ENCODE peak calls at places on chromosome 20, in eight cellular contexts. One of them, this sample, is unnamed.

GRCh38 chr20:40743172-40743775 is 54.2 kb upstream of the MAFB start:
- DNase-seq in cardiac muscle cell: no peak
- DNase-seq in foreskin fibroblast: no peak
- DNase-seq in cardiac fibroblast: no peak
- DNase-seq in SK-N-MC: no peak
- DNase-seq in GM23248: no peak
- DNase-seq in fibroblast of lung: no peak
- DNase-seq in bronchial epithelial cell: no peak
- DNase-seq in this sample: no peak

GRCh38 chr20:4550740-4551139 is 171.0 kb upstream of the PRND start:
- DNase-seq in foreskin fibroblast: peak
- DNase-seq in SK-N-MC: no peak
- DNase-seq in cardiac fibroblast: peak
- DNase-seq in GM23248: peak
- DNase-seq in cardiac muscle cell: no peak
- DNase-seq in bronchial epithelial cell: peak
- DNase-seq in fibroblast of lung: peak
- DNase-seq in this sample: no peak

GRCh38 chr20:60255426-60255825 is 297.2 kb downstream of the CDH26 start:
- DNase-seq in foreskin fibroblast: no peak
- DNase-seq in SK-N-MC: no peak
- DNase-seq in GM23248: no peak
- DNase-seq in fibroblast of lung: no peak
- DNase-seq in cardiac fibroblast: no peak
- DNase-seq in bronchial epithelial cell: no peak
- DNase-seq in cardiac muscle cell: no peak
- DNase-seq in this sample: no peak

GRCh38 chr20:52242237-52243230 is 51.0 kb upstream of the ZFP64 start:
- DNase-seq in fibroblast of lung: peak
- DNase-seq in foreskin fibroblast: no peak
- DNase-seq in cardiac muscle cell: peak
- DNase-seq in cardiac fibroblast: peak
- DNase-seq in bronchial epithelial cell: peak
- DNase-seq in GM23248: peak
- DNase-seq in SK-N-MC: peak
- DNase-seq in this sample: no peak

GRCh38 chr20:50251992-50252491 is 61.4 kb downstream of the CEBPB start:
- DNase-seq in fibroblast of lung: peak
- DNase-seq in SK-N-MC: no peak
- DNase-seq in cardiac muscle cell: no peak
- DNase-seq in GM23248: peak
- DNase-seq in bronchial epithelial cell: peak
- DNase-seq in foreskin fibroblast: peak
- DNase-seq in cardiac fibroblast: peak
- DNase-seq in this sample: no peak

GRCh38 chr20:33460711-33461110 is 17.1 kb upstream of the SNTA1 start:
- DNase-seq in cardiac muscle cell: no peak
- DNase-seq in SK-N-MC: no peak
- DNase-seq in fibroblast of lung: no peak
- DNase-seq in foreskin fibroblast: no peak
- DNase-seq in cardiac fibroblast: no peak
- DNase-seq in bronchial epithelial cell: peak
- DNase-seq in GM23248: no peak
- DNase-seq in this sample: no peak

GRCh38 chr20:32960222-32960518 is 44.1 kb downstream of the SUN5 start:
- DNase-seq in foreskin fibroblast: no peak
- DNase-seq in fibroblast of lung: no peak
- DNase-seq in bronchial epithelial cell: no peak
- DNase-seq in cardiac muscle cell: no peak
- DNase-seq in cardiac fibroblast: no peak
- DNase-seq in GM23248: no peak
- DNase-seq in SK-N-MC: no peak
- DNase-seq in this sample: no peak

GRCh38 chr20:22773326-22773725 is 189.0 kb upstream of the FOXA2 start:
- DNase-seq in cardiac muscle cell: peak
- DNase-seq in cardiac fibroblast: no peak
- DNase-seq in fibroblast of lung: no peak
- DNase-seq in bronchial epithelial cell: no peak
- DNase-seq in SK-N-MC: no peak
- DNase-seq in GM23248: no peak
- DNase-seq in foreskin fibroblast: no peak
- DNase-seq in this sample: no peak

GRCh38 chr20:13220857-13221297 is at the start of gene ISM1:
- DNase-seq in cardiac muscle cell: peak
- DNase-seq in cardiac fibroblast: peak
- DNase-seq in bronchial epithelial cell: no peak
- DNase-seq in foreskin fibroblast: no peak
- DNase-seq in fibroblast of lung: peak
- DNase-seq in GM23248: peak
- DNase-seq in SK-N-MC: no peak
- DNase-seq in this sample: no peak

GRCh38 chr20:51884561-51884960 is 82.2 kb upstream of the SALL4 start:
- DNase-seq in bronchial epithelial cell: no peak
- DNase-seq in cardiac muscle cell: peak
- DNase-seq in SK-N-MC: no peak
- DNase-seq in foreskin fibroblast: no peak
- DNase-seq in fibroblast of lung: peak
- DNase-seq in cardiac fibroblast: no peak
- DNase-seq in GM23248: peak
- DNase-seq in this sample: no peak

GRCh38 chr20:34179636-34180360 is 61.4 kb upstream of the ASIP start:
- DNase-seq in cardiac fibroblast: no peak
- DNase-seq in foreskin fibroblast: no peak
- DNase-seq in bronchial epithelial cell: no peak
- DNase-seq in fibroblast of lung: peak
- DNase-seq in GM23248: peak
- DNase-seq in cardiac muscle cell: no peak
- DNase-seq in SK-N-MC: no peak
- DNase-seq in this sample: no peak

GRCh38 chr20:32965581-32966373 is 38.5 kb downstream of the SUN5 start:
- DNase-seq in cardiac fibroblast: no peak
- DNase-seq in bronchial epithelial cell: no peak
- DNase-seq in GM23248: no peak
- DNase-seq in cardiac muscle cell: no peak
- DNase-seq in SK-N-MC: no peak
- DNase-seq in foreskin fibroblast: no peak
- DNase-seq in fibroblast of lung: no peak
- DNase-seq in this sample: no peak

DNA sequence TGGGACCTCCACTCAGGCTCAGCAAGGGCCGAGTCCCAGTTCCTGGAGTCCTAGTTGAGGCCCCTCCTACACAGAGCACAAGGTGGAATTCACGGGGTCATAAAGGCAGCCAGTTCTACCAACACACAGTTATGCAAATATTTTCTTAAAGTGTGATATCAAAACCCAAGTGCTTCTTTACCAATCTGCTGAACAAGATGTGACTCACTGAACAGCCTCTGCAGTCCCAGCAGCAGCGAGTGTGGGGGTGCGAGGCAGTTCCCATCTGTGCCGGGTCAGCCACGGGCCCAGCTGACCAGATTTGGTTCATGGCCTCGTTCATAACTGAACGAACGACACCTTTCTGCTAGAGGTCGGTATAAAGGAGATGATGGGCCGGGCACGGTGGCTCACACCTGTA is 4.5 kb upstream of the TCEA2 start:
- DNase-seq in cardiac fibroblast: peak
- DNase-seq in foreskin fibroblast: no peak
- DNase-seq in bronchial epithelial cell: peak
- DNase-seq in SK-N-MC: no peak
- DNase-seq in fibroblast of lung: peak
- DNase-seq in GM23248: no peak
- DNase-seq in cardiac muscle cell: no peak
- DNase-seq in this sample: no peak
- H3K4me3 ChIP-seq in cardiac fibroblast: no peak
- H3K4me3 ChIP-seq in foreskin fibroblast: no peak
- H3K4me3 ChIP-seq in bronchial epithelial cell: no peak
- H3K4me3 ChIP-seq in SK-N-MC: no peak
- H3K4me3 ChIP-seq in fibroblast of lung: no peak
- H3K4me3 ChIP-seq in GM23248: no peak
- H3K4me3 ChIP-seq in cardiac muscle cell: no peak
- H3K4me3 ChIP-seq in this sample: no peak

DNA sequence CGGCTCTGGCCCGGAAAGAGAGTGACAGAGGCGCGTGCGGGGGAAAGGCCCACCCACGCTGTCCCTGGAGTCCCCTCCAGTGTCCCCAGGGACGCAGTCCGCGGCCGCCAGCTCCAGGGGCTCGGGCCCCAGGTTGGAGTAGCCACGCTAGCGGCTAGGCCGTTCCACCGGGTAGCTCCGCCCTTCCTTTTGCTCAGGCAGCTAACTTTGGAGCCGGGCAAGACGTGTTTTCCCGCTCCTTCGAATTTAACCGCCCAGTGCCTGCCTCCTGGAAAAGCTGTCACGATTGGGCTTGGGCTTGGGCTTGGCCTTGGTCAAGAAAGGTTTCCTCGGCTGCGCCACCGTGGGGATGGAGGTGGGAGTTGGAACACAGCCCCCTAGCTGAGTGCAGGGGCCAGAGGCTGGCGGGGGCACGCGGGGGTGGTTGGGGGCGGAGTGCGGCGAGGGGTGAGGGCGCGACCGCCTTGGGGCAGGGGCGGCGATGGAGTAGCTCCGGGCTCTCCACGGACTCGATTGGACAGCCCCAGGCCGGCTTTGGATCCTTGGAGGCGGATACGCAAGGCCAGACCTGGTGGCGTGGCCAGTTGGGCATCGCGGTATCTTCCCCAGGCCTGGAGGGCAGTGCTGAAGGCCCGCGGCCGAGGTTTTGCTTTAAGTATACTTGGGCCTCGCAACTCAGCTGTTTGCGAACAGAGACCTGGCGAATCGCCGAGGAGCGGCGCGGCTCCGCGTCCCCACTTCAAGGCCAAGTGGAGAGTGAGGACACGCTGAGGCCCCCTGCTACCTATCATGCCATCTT is 4.5 kb downstream of the LINC00237 start:
- DNase-seq in SK-N-MC: no peak
- DNase-seq in cardiac muscle cell: peak
- DNase-seq in cardiac fibroblast: no peak
- DNase-seq in fibroblast of lung: no peak
- DNase-seq in foreskin fibroblast: no peak
- DNase-seq in GM23248: peak
- DNase-seq in bronchial epithelial cell: no peak
- DNase-seq in this sample: no peak
- H3K4me3 ChIP-seq in SK-N-MC: no peak
- H3K4me3 ChIP-seq in cardiac muscle cell: peak
- H3K4me3 ChIP-seq in cardiac fibroblast: no peak
- H3K4me3 ChIP-seq in fibroblast of lung: no peak
- H3K4me3 ChIP-seq in foreskin fibroblast: no peak
- H3K4me3 ChIP-seq in GM23248: no peak
- H3K4me3 ChIP-seq in bronchial epithelial cell: peak
- H3K4me3 ChIP-seq in this sample: peak

GRCh38 chr20:43947316-43947710 is 32.7 kb downstream of the TOX2 start:
- DNase-seq in bronchial epithelial cell: no peak
- DNase-seq in fibroblast of lung: no peak
- DNase-seq in cardiac fibroblast: no peak
- DNase-seq in foreskin fibroblast: peak
- DNase-seq in SK-N-MC: no peak
- DNase-seq in GM23248: peak
- DNase-seq in cardiac muscle cell: no peak
- DNase-seq in this sample: no peak

GRCh38 chr20:43949741-43950618 is 35.3 kb downstream of the TOX2 start:
- DNase-seq in GM23248: no peak
- DNase-seq in cardiac fibroblast: no peak
- DNase-seq in SK-N-MC: no peak
- DNase-seq in fibroblast of lung: peak
- DNase-seq in foreskin fibroblast: no peak
- DNase-seq in bronchial epithelial cell: no peak
- DNase-seq in cardiac muscle cell: peak
- DNase-seq in this sample: no peak

GRCh38 chr20:43948455-43948854 is 33.8 kb downstream of the TOX2 start:
- DNase-seq in fibroblast of lung: no peak
- DNase-seq in cardiac fibroblast: no peak
- DNase-seq in foreskin fibroblast: no peak
- DNase-seq in cardiac muscle cell: no peak
- DNase-seq in GM23248: no peak
- DNase-seq in SK-N-MC: no peak
- DNase-seq in bronchial epithelial cell: no peak
- DNase-seq in this sample: no peak

GRCh38 chr20:43946659-43947315 is 32.1 kb downstream of the TOX2 start:
- DNase-seq in foreskin fibroblast: no peak
- DNase-seq in GM23248: no peak
- DNase-seq in bronchial epithelial cell: no peak
- DNase-seq in cardiac fibroblast: no peak
- DNase-seq in SK-N-MC: no peak
- DNase-seq in fibroblast of lung: no peak
- DNase-seq in cardiac muscle cell: no peak
- DNase-seq in this sample: no peak

GRCh38 chr20:43949248-43949647 is 34.6 kb downstream of the TOX2 start:
- DNase-seq in GM23248: no peak
- DNase-seq in cardiac fibroblast: no peak
- DNase-seq in bronchial epithelial cell: no peak
- DNase-seq in foreskin fibroblast: no peak
- DNase-seq in fibroblast of lung: no peak
- DNase-seq in cardiac muscle cell: no peak
- DNase-seq in SK-N-MC: no peak
- DNase-seq in this sample: no peak
- H3K4me3 ChIP-seq in GM23248: no peak
- H3K4me3 ChIP-seq in cardiac fibroblast: no peak
- H3K4me3 ChIP-seq in bronchial epithelial cell: no peak
- H3K4me3 ChIP-seq in foreskin fibroblast: no peak
- H3K4me3 ChIP-seq in fibroblast of lung: no peak
- H3K4me3 ChIP-seq in cardiac muscle cell: no peak
- H3K4me3 ChIP-seq in SK-N-MC: no peak
- H3K4me3 ChIP-seq in this sample: no peak

GRCh38 chr20:64037498-64038213 is 1.7 kb downstream of the C20orf204 start:
- DNase-seq in fibroblast of lung: no peak
- DNase-seq in bronchial epithelial cell: no peak
- DNase-seq in cardiac muscle cell: no peak
- DNase-seq in foreskin fibroblast: no peak
- DNase-seq in GM23248: no peak
- DNase-seq in cardiac fibroblast: no peak
- DNase-seq in SK-N-MC: no peak
- DNase-seq in this sample: no peak

GRCh38 chr20:64038252-64038578 is 2.2 kb downstream of the C20orf204 start:
- DNase-seq in cardiac fibroblast: no peak
- DNase-seq in cardiac muscle cell: no peak
- DNase-seq in fibroblast of lung: no peak
- DNase-seq in SK-N-MC: no peak
- DNase-seq in GM23248: no peak
- DNase-seq in foreskin fibroblast: no peak
- DNase-seq in bronchial epithelial cell: no peak
- DNase-seq in this sample: no peak

GRCh38 chr20:64035933-64036345 is at the start of gene C20orf204:
- DNase-seq in cardiac muscle cell: no peak
- DNase-seq in cardiac fibroblast: no peak
- DNase-seq in fibroblast of lung: no peak
- DNase-seq in SK-N-MC: no peak
- DNase-seq in bronchial epithelial cell: no peak
- DNase-seq in foreskin fibroblast: no peak
- DNase-seq in GM23248: no peak
- DNase-seq in this sample: no peak

GRCh38 chr20:64036346-64037198 is 590 bp downstream of the C20orf204 start:
- DNase-seq in GM23248: no peak
- DNase-seq in bronchial epithelial cell: no peak
- DNase-seq in fibroblast of lung: no peak
- DNase-seq in SK-N-MC: no peak
- DNase-seq in cardiac muscle cell: no peak
- DNase-seq in cardiac fibroblast: no peak
- DNase-seq in foreskin fibroblast: no peak
- DNase-seq in this sample: no peak

DNA sequence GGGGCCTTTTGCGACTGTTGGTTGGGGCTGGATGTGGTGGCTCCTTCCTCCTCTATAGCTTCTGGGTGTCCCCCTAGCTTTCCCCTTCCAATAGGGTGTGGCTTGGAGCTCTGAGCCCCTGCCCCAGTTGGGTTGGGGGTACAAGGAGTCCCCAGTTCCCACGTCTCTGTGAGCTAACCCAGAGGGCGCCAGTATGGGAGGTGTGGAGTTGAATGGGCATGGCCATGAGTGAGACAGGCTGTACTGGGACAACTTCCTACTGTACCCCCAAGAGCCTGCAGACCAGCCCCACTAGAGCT is 1.2 kb downstream of the C20orf204 start:
- DNase-seq in GM23248: no peak
- DNase-seq in cardiac muscle cell: no peak
- DNase-seq in cardiac fibroblast: no peak
- DNase-seq in fibroblast of lung: no peak
- DNase-seq in bronchial epithelial cell: no peak
- DNase-seq in foreskin fibroblast: no peak
- DNase-seq in SK-N-MC: no peak
- DNase-seq in this sample: no peak
- H3K4me3 ChIP-seq in GM23248: no peak
- H3K4me3 ChIP-seq in cardiac muscle cell: no peak
- H3K4me3 ChIP-seq in cardiac fibroblast: no peak
- H3K4me3 ChIP-seq in fibroblast of lung: no peak
- H3K4me3 ChIP-seq in bronchial epithelial cell: no peak
- H3K4me3 ChIP-seq in foreskin fibroblast: no peak
- H3K4me3 ChIP-seq in SK-N-MC: no peak
- H3K4me3 ChIP-seq in this sample: no peak

This sample was measured in skeletal muscle cell.